ENCODE peak calls at places on chromosomes 12 and 14, in six cellular contexts. W is Peyer's patch, A is endodermal cell, S is IMR-90, T is AG04450, O is choroid plexus epithelial cell. H is an unnamed sample.
A peak's percentile ranks its signal among the peaks of the same experiment; 100 is the strongest.

GRCh38 chr12:102954143-102954542 is 3.3 kb upstream of the ASCL1 start:
- DNase-seq in W (no peak), A (no peak), S (no peak), T (no peak), O (no peak), H (no peak)

GRCh38 chr14:100696590-100696989 is 30.1 kb upstream of the DLK1 start:
- DNase-seq in W (no peak), A (no peak), S (no peak), T (no peak), O (no peak), H (no peak)

GRCh38 chr12:47343684-47344567 is 264.2 kb upstream of the AMIGO2 start:
- DNase-seq in W (no peak), A (no peak), S (peak; percentile 88), T (peak; percentile 6), O (peak; percentile 47), H (peak; percentile 78)

GRCh38 chr12:110849748-110850403 is 3.1 kb downstream of the CCDC63 start:
- DNase-seq in W (no peak), A (no peak), S (no peak), T (no peak), O (no peak), H (no peak)

GRCh38 chr12:3230758-3231375 is 153.7 kb downstream of the TSPAN9 start:
- DNase-seq in W (no peak), A (no peak), S (no peak), T (no peak), O (peak; percentile 54), H (no peak)

GRCh38 chr12:2924019-2924418 is 33.3 kb downstream of the TULP3 start:
- DNase-seq in W (no peak), A (no peak), S (peak; percentile 68), T (no peak), O (peak; percentile 74), H (peak; percentile 72)

GRCh38 chr14:31261859-31262739 is 54.5 kb upstream of the HECTD1 start:
- DNase-seq in W (no peak), A (no peak), S (peak; percentile 63), T (no peak), O (peak; percentile 80), H (peak; percentile 79)

GRCh38 chr12:65740873-65741600 is 83.2 kb upstream of the HMGA2 start:
- DNase-seq in W (no peak), A (peak; percentile 99), S (peak; percentile 74), T (no peak), O (peak; percentile 87), H (peak; percentile 66)

GRCh38 chr14:55746533-55746932 is 166.5 kb downstream of the KTN1 start:
- DNase-seq in W (no peak), A (no peak), S (peak; percentile 29), T (no peak), O (peak; percentile 60), H (peak; percentile 12)

GRCh38 chr12:107304588-107305532 is 211.5 kb upstream of the CRY1 start:
- DNase-seq in W (no peak), A (no peak), S (no peak), T (no peak), O (peak; percentile 19), H (no peak)

GRCh38 chr12:49533331-49533730 is 5.5 kb upstream of the KCNH3 start:
- DNase-seq in W (no peak), A (peak; percentile 34), S (no peak), T (no peak), O (no peak), H (no peak)

GRCh38 chr12:28958553-28959195 is 190.4 kb upstream of the FAR2 start:
- DNase-seq in W (no peak), A (no peak), S (peak; percentile 49), T (no peak), O (peak; percentile 63), H (peak; percentile 78)

GRCh38 chr12:104057771-104058197 is 6.5 kb upstream of the HCFC2 start:
- DNase-seq in W (no peak), A (peak; percentile 75), S (peak; percentile 37), T (no peak), O (peak; percentile 54), H (peak; percentile 31)

GRCh38 chr12:82874935-82875334 is 188.2 kb downstream of the TMTC2 start:
- DNase-seq in W (no peak), A (no peak), S (peak; percentile 67), T (peak; percentile 4), O (peak; percentile 68), H (peak; percentile 40)

GRCh38 chr12:93805736-93806141 is 128.6 kb downstream of the CRADD start:
- DNase-seq in W (no peak), A (no peak), S (no peak), T (no peak), O (no peak), H (no peak)

GRCh38 chr12:6821674-6822433 is at the start of gene GPR162:
- DNase-seq in W (no peak), A (peak; percentile 95), S (peak; percentile 48), T (no peak), O (peak; percentile 62), H (no peak)

GRCh38 chr12:26339976-26340375 is 144.6 kb downstream of the SSPN start:
- DNase-seq in W (no peak), A (no peak), S (no peak), T (no peak), O (no peak), H (no peak)

GRCh38 chr14:50714452-50715073 is 46.5 kb upstream of the SAV1 start:
- DNase-seq in W (no peak), A (no peak), S (peak; percentile 38), T (no peak), O (peak; percentile 76), H (peak; percentile 61)

GRCh38 chr14:23657959-23658470 is 21.9 kb downstream of the DHRS2 start:
- DNase-seq in W (no peak), A (no peak), S (no peak), T (no peak), O (no peak), H (no peak)

GRCh38 chr12:64893961-64894360 is 69.5 kb downstream of the TBC1D30 start:
- DNase-seq in W (no peak), A (no peak), S (peak; percentile 88), T (peak; percentile 55), O (peak; percentile 44), H (peak; percentile 92)

GRCh38 chr12:9948606-9949286 is 16.6 kb upstream of the CLEC2A start:
- DNase-seq in W (no peak), A (no peak), S (no peak), T (no peak), O (no peak), H (no peak)

GRCh38 chr14:101520621-101521305 is 40.5 kb upstream of the DIO3 start:
- DNase-seq in W (no peak), A (no peak), S (no peak), T (no peak), O (no peak), H (peak; percentile 26)

GRCh38 chr14:49581209-49581960 is 4.8 kb downstream of the RPS29 start:
- DNase-seq in W (no peak), A (peak; percentile 55), S (no peak), T (no peak), O (no peak), H (no peak)

GRCh38 chr14:46058964-46059580 is 592.5 kb downstream of the RPL10L start:
- DNase-seq in W (no peak), A (no peak), S (no peak), T (no peak), O (no peak), H (no peak)

GRCh38 chr12:4052691-4053090 is 179.5 kb upstream of the PARP11 start:
- DNase-seq in W (no peak), A (no peak), S (no peak), T (no peak), O (no peak), H (no peak)

GRCh38 chr12:89373772-89374572 is 21.7 kb upstream of the DUSP6 start:
- DNase-seq in W (no peak), A (no peak), S (peak; percentile 90), T (no peak), O (peak; percentile 92), H (peak; percentile 82)

GRCh38 chr12:45216297-45216982 is 545 bp downstream of the ANO6 start:
- DNase-seq in W (peak; percentile 58), A (peak; percentile 90), S (peak; percentile 49), T (no peak), O (peak; percentile 57), H (peak; percentile 34)
- TF ChIP-seq CTCF in W (no peak), A (peak; percentile 70), S (peak; percentile 36), T (peak; percentile 51), O (peak; percentile 61), H (peak; percentile 28)

DNA sequence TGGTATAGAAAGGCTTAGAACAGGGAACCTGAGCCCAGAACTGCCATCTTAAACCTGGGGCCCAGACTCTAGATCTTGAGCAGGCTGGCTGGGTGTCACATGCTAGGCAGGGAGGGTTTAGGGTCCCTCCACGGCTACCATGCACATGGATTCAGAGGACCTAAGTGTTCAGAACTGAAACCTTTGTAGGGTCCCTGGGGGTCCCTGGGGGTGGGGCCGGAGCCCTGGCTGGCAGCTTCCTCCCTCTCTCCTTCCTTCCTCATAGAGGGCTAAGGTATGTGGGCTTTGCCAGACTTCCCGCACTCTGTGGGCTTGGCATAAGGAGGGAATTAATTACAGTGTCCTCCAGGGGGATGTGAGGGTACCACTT is 4.6 kb upstream of the ZNF385A start:
- DNase-seq in W (no peak), A (no peak), S (no peak), T (no peak), O (no peak), H (no peak)
- H3K4me3 ChIP-seq in W (no peak overlapping the region), A (no peak overlapping the region), S (no peak overlapping the region), T (no peak overlapping the region), O (no peak overlapping the region), H (no peak overlapping the region)

GRCh38 chr12:78101181-78101876 is 270.6 kb downstream of the NAV3 start:
- DNase-seq in W (no peak), A (no peak), S (no peak), T (no peak), O (no peak), H (no peak)

GRCh38 chr12:78096909-78097597 is 266.4 kb downstream of the NAV3 start:
- DNase-seq in W (no peak), A (no peak), S (peak; percentile 69), T (peak; percentile 26), O (peak; percentile 87), H (peak; percentile 72)

GRCh38 chr12:78099806-78100205 is 269.1 kb downstream of the NAV3 start:
- DNase-seq in W (no peak), A (no peak), S (no peak), T (no peak), O (no peak), H (no peak)

GRCh38 chr12:78101946-78102635 is 271.4 kb downstream of the NAV3 start:
- DNase-seq in W (no peak), A (peak; percentile 74), S (no peak), T (no peak), O (no peak), H (no peak)
- TF ChIP-seq CTCF in W (no peak), A (peak; percentile 60), S (no peak), T (no peak), O (no peak), H (no peak)

DNA sequence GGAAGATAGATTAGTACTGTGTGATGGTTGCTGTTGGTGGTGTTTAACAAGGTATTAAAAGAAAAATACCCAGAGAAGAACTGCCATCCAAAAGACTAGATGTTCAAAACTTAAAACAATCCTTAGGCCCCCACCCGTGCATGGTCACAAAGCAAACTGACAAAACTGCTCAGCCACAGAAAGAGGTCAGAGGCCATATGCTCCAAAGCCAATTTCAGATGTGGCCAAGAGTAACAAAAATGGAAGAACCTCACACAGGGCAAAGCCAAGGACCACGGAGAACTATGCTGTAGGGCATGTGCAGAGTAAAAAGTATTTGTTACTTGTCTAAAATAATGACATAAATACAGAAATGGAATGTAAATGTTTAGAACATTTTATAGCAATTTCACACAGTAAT is 5.3 kb downstream of the TXNDC16 start:
- DNase-seq in W (no peak), A (no peak), S (no peak), T (no peak), O (no peak), H (no peak)
- H3K4me3 ChIP-seq in W (no peak overlapping the region), A (no peak overlapping the region), S (no peak overlapping the region), T (no peak overlapping the region), O (no peak overlapping the region), H (no peak overlapping the region)

H was measured in fibroblast of mammary gland.